ENCODE peak calls at places on chromosome 16, in five cellular contexts. J is GM19239, T is fibroblast of gingiva, H is left cardiac atrium, X is HS-5. R is an unnamed sample.

GRCh38 chr16:68244481-68244902 is 681 bp upstream of the PLA2G15 start:
- DNase-seq in H (no peak), X (no peak), T (no peak), J (no peak), R (no peak)

GRCh38 chr16:57535680-57536305 is 578 bp downstream of the CCDC102A start:
- DNase-seq in T (peak), J (peak), H (peak), X (peak), R (peak)

GRCh38 chr16:30982548-30983288 is 2.3 kb upstream of the HSD3B7 start:
- DNase-seq in H (no peak), T (peak), X (no peak), J (no peak), R (no peak)

GRCh38 chr16:86285938-86286921 is 224.1 kb upstream of the FOXF1 start:
- DNase-seq in T (no peak), J (no peak), X (no peak), H (no peak), R (no peak)

GRCh38 chr16:46772463-46772862 is 24.3 kb upstream of the MYLK3 start:
- DNase-seq in T (no peak), H (no peak), X (no peak), J (no peak), R (no peak)

GRCh38 chr16:62392698-62393097 is 356.5 kb upstream of the CDH8 start:
- DNase-seq in J (no peak), H (no peak), T (no peak), X (no peak), R (no peak)

GRCh38 chr16:88886915-88887521 is 20.6 kb upstream of the PABPN1L start:
- DNase-seq in T (peak), X (no peak), H (peak), J (no peak), R (no peak)

GRCh38 chr16:7561908-7562405 is 229.3 kb downstream of the RBFOX1 start:
- DNase-seq in J (no peak), H (no peak), T (no peak), X (no peak), R (no peak)

GRCh38 chr16:49183911-49184310 is 97.7 kb downstream of the CBLN1 start:
- DNase-seq in H (no peak), T (no peak), J (no peak), X (no peak), R (peak)